ENCODE peak calls at places on chromosomes 3 and 15, in eight cellular contexts. L, M, Q, Y, C, T, X and G are unnamed samples. For H3K4me1, the result is how much of the 10 kb centered on the place peaks cover.

GRCh38 chr3:153295906-153296305 is 133.9 kb downstream of the RAP2B start:
- DNase-seq in L (no peak), M (no peak), Q (no peak), Y (no peak), C (no peak), T (no peak), X (no peak), G (no peak)

GRCh38 chr3:23668430-23668904 is 137.3 kb upstream of the UBE2E1 start:
- DNase-seq in L (no peak), M (no peak), Q (no peak), Y (no peak), C (no peak), T (no peak), X (no peak), G (no peak)

GRCh38 chr15:41892621-41893421 is 1.0 kb downstream of the SPTBN5 start:
- DNase-seq in L (peak), M (peak), Q (no peak), Y (peak), C (peak), T (no peak), X (peak), G (peak)

GRCh38 chr3:128383316-128384235 is 83.1 kb downstream of the DNAJB8 start:
- DNase-seq in L (peak), M (peak), Q (no peak), Y (peak), C (peak), T (no peak), X (peak), G (peak)

GRCh38 chr3:177284383-177284881 is 87.2 kb upstream of the TBL1XR1 start:
- DNase-seq in L (peak), M (peak), Q (no peak), Y (peak), C (peak), T (peak), X (peak), G (peak)

GRCh38 chr3:169404491-169404890 is 259.0 kb downstream of the MECOM start:
- DNase-seq in L (no peak), M (no peak), Q (no peak), Y (no peak), C (no peak), T (peak), X (no peak), G (no peak)

GRCh38 chr3:99911433-99911832 is 93.8 kb downstream of the CMSS1 start:
- DNase-seq in L (no peak), M (no peak), Q (no peak), Y (no peak), C (no peak), T (peak), X (no peak), G (no peak)

GRCh38 chr15:77497942-77498361 is 77.3 kb downstream of the HMG20A start:
- DNase-seq in L (no peak), M (no peak), Q (no peak), Y (peak), C (peak), T (no peak), X (no peak), G (peak)

GRCh38 chr3:70861234-70861633 is 548.8 kb upstream of the MDFIC2 start:
- DNase-seq in L (no peak), M (no peak), Q (no peak), Y (no peak), C (no peak), T (no peak), X (no peak), G (no peak)

GRCh38 chr15:85831415-85832113 is 36.8 kb upstream of the KLHL25 start:
- DNase-seq in L (peak), M (no peak), Q (no peak), Y (peak), C (peak), T (peak), X (peak), G (peak)

GRCh38 chr15:73284073-73284472 is 84.7 kb downstream of the HCN4 start:
- DNase-seq in L (no peak), M (no peak), Q (no peak), Y (no peak), C (no peak), T (no peak), X (no peak), G (no peak)

GRCh38 chr15:35728176-35728938 is 182.4 kb upstream of the DPH6 start:
- DNase-seq in L (no peak), M (no peak), Q (no peak), Y (no peak), C (no peak), T (no peak), X (no peak), G (no peak)

GRCh38 chr3:159987291-159987711 is 1.3 kb upstream of the IL12A start:
- DNase-seq in L (no peak), M (no peak), Q (no peak), Y (no peak), C (no peak), T (peak), X (no peak), G (no peak)

GRCh38 chr15:41423979-41424659 is 7.2 kb downstream of the RTF1 start:
- DNase-seq in L (no peak), M (no peak), Q (no peak), Y (no peak), C (no peak), T (no peak), X (no peak), G (no peak)

GRCh38 chr3:42031808-42032475 is 59.2 kb upstream of the TRAK1 start:
- DNase-seq in L (peak), M (no peak), Q (no peak), Y (no peak), C (peak), T (peak), X (no peak), G (peak)

GRCh38 chr3:42035007-42035406 is 56.1 kb upstream of the TRAK1 start:
- DNase-seq in L (peak), M (no peak), Q (no peak), Y (no peak), C (no peak), T (no peak), X (no peak), G (no peak)

GRCh38 chr3:42035816-42036482 is 55.2 kb upstream of the TRAK1 start:
- DNase-seq in L (peak), M (no peak), Q (no peak), Y (peak), C (peak), T (no peak), X (peak), G (no peak)

GRCh38 chr3:42032693-42033349 is 58.3 kb upstream of the TRAK1 start:
- DNase-seq in L (peak), M (peak), Q (no peak), Y (no peak), C (no peak), T (peak), X (peak), G (peak)

DNA sequence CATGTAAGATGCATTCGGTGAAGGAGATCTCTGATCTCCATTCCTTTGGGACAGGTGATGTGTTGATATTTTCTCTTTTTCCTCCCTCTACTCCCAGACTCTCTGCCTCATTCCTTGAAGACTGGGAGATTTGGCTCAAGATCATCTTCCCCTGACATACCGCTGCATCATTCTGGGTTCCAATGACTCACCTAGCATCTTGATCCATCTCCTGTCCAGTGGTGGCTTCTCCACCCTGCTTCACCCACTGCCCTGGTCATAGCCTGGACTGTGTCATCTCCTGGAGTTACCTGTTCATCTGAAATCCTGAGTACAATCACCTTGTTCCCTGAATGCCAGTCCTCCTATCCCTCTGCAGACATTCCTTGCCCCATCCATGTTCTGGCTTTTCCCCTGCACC is 57.4 kb upstream of the TRAK1 start:
- DNase-seq in L (no peak), M (no peak), Q (no peak), Y (no peak), C (no peak), T (no peak), X (no peak), G (no peak)
- H3K4me1 ChIP-seq in L (under half), M (half or more), Q (under half), Y (half or more), C (half or more), T (under half), X (half or more), G (under half)

DNA sequence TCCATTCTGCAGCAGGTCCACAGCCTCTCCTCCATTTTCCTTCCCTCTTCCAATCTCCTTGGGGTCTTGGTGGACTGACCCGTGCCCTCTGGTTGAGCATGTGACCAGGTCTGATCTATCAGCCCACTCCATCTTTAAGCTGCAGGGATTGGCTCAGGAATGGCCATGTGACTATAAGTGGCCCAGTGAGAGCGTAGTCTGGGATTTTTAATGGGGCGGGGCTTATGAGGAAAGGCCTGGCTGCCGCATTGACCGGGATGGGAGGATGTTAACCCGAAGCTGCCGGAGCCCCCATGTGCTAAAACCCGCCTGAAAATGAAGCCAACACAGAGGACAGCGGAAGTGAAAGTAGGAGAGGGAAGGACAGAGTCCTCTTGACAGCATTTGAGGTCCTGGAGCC is 62.1 kb downstream of the ATP2B2 start:
- DNase-seq in L (no peak), M (no peak), Q (no peak), Y (no peak), C (no peak), T (no peak), X (no peak), G (peak)
- H3K4me1 ChIP-seq in L (under half), M (under half), Q (under half), Y (under half), C (under half), T (under half), X (under half), G (under half)

DNA sequence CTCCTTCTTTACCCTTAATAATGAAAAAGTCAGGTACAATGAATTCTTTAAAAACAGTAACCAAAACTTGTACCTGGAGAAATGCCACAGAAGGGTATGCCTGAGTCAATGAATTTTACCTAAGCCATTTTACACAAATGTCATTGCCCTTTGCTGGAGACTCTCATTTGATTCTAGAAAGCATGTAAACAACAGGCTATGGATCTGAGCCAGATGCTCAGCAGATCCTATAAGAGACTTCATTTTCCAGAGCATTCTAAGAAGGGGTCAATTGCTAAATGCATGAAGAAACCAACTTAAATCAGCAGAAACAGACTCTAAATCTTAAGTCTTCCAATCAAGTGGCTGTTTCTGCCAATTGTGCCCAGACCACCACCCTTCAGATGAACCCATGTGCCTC is 83.8 kb upstream of the GALNT15 start:
- DNase-seq in L (no peak), M (no peak), Q (no peak), Y (no peak), C (no peak), T (no peak), X (no peak), G (no peak)
- H3K4me1 ChIP-seq in L (under half), M (under half), Q (under half), Y (under half), C (under half), T (under half), X (under half), G (under half)

DNA sequence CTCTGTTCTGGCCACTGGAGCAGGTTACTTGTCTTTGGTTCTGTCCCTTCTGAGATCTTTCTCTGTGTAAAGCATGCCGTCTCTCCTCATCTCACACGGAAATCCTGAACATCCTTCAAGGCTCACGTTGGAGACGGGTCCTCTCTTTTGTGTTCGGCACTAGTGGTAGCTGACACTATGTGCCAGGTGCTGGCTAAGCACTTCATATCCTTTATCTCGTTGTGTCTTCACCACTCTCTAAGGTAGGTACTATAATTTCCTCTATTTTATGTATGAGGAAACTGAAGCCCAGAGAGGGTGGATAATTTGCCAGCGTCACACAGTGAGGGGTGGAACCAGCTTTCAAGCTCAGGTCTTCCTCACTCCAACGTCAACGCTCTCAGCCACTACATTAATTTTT is 1.2 kb downstream of the IFT122 start:
- DNase-seq in L (no peak), M (no peak), Q (no peak), Y (no peak), C (no peak), T (no peak), X (no peak), G (no peak)
- H3K4me1 ChIP-seq in L (under half), M (under half), Q (under half), Y (under half), C (half or more), T (under half), X (half or more), G (under half)

GRCh38 chr3:67526246-67526645 is 128.2 kb downstream of the SUCLG2 start:
- DNase-seq in L (no peak), M (no peak), Q (no peak), Y (no peak), C (no peak), T (no peak), X (no peak), G (no peak)

GRCh38 chr3:67529915-67530314 is 124.5 kb downstream of the SUCLG2 start:
- DNase-seq in L (no peak), M (no peak), Q (no peak), Y (no peak), C (no peak), T (no peak), X (no peak), G (no peak)

GRCh38 chr3:67534594-67534993 is 119.8 kb downstream of the SUCLG2 start:
- DNase-seq in L (no peak), M (no peak), Q (no peak), Y (no peak), C (no peak), T (no peak), X (no peak), G (no peak)

GRCh38 chr3:67531149-67532101 is 123.0 kb downstream of the SUCLG2 start:
- DNase-seq in L (no peak), M (no peak), Q (no peak), Y (no peak), C (no peak), T (no peak), X (no peak), G (no peak)

GRCh38 chr3:67529337-67529736 is 125.1 kb downstream of the SUCLG2 start:
- DNase-seq in L (no peak), M (no peak), Q (no peak), Y (no peak), C (no peak), T (no peak), X (no peak), G (no peak)
- H3K4me1 ChIP-seq in L (under half), M (under half), Q (under half), Y (under half), C (under half), T (under half), X (under half), G (under half)

GRCh38 chr3:172546628-172547214 is 23.5 kb upstream of the TNFSF10 start:
- DNase-seq in L (no peak), M (no peak), Q (no peak), Y (no peak), C (no peak), T (no peak), X (no peak), G (no peak)
- H3K4me1 ChIP-seq in L (under half), M (under half), Q (under half), Y (under half), C (under half), T (under half), X (under half), G (under half)

DNA sequence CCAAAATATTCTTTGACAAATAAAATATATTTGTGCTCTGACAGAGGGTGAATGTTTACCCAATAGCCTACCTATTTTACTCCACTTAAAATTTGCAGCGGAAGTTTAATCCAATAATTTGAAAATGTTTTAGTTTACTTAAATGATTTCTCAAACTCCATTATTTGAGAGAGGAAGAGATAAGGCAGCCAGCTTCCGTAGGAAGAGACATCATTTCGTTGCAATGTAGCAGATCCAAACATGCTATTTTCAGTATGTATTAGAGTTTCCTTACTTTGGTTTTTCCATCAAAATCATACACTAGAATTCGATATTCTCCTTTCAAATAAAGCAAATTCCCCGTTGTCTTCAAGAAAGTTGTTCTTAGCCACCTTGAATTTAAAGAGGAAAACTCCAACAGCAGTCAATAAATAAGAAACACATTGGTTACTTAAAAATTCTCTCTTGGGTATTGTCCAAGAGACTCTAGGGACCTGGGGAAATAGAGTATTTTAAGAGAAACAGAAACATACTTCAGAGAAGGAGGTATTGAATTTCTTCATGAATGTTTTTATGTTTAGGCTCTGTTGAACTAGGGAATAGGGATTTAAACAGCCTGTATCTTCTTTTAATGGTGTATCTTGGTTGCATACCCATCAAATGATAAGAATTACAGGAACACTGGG is 324.5 kb upstream of the GBE1 start:
- DNase-seq in L (no peak), M (no peak), Q (no peak), Y (no peak), C (no peak), T (no peak), X (no peak), G (no peak)
- H3K4me1 ChIP-seq in L (under half), M (under half), Q (under half), Y (under half), C (under half), T (under half), X (under half), G (under half)

GRCh38 chr15:75868019-75868418 is 24.8 kb downstream of the UBE2Q2 start:
- DNase-seq in L (no peak), M (no peak), Q (no peak), Y (no peak), C (no peak), T (no peak), X (no peak), G (no peak)
- H3K4me1 ChIP-seq in L (under half), M (under half), Q (under half), Y (under half), C (under half), T (under half), X (under half), G (under half)

DNA sequence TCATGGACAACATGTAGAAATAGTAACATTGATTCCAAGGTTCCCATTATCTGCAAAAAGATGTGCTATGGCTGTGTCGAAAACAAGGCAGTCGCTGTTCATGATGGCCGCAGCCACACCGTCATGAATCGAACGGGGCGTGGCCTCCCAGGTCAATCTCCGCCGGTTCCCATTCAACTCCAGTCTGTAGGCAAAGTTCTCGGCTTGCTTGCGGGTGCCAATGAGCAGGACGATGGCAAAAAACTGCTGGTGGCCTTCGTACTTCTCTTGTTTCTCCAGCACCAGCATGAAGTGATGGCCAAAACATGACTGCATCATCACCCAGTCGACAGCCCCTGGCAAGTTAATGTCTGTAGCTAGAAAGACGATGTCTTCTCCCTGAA is 20.8 kb downstream of the SIAH2 start:
- DNase-seq in L (no peak), M (no peak), Q (no peak), Y (no peak), C (no peak), T (no peak), X (no peak), G (no peak)
- H3K4me1 ChIP-seq in L (under half), M (under half), Q (under half), Y (under half), C (under half), T (under half), X (half or more), G (under half)